ENCODE peak calls at places on chromosomes 3 and 15, in four cellular contexts. E, H, G and L are unnamed samples.

GRCh38 chr3:42755681-42756578 is 17.1 kb downstream of the CCDC13 start:
- DNase-seq in H (peak; percentile 35), G (peak; percentile 27), E (no peak), L (peak; percentile 67)

GRCh38 chr3:62084558-62084957 is 288.8 kb downstream of the FEZF2 start:
- DNase-seq in E (no peak), G (peak; percentile 59), H (no peak), L (no peak)

GRCh38 chr15:74295800-74296199 is 59.7 kb downstream of the CCDC33 start:
- DNase-seq in H (no peak), G (no peak), E (no peak), L (no peak)

GRCh38 chr3:189309400-189309975 is 137.7 kb downstream of the TPRG1 start:
- DNase-seq in E (no peak), H (no peak), G (peak; percentile 81), L (no peak)

GRCh38 chr15:65081758-65082157 is 5.2 kb downstream of the KBTBD13 start:
- DNase-seq in H (no peak), E (no peak), G (peak; percentile 33), L (no peak)

GRCh38 chr3:61483997-61484396 is 77.4 kb upstream of the PTPRG start:
- DNase-seq in H (no peak), G (no peak), E (no peak), L (no peak)

GRCh38 chr3:50264389-50264963 is 4.5 kb upstream of the SEMA3B start:
- DNase-seq in E (peak; percentile 73), H (peak; percentile 94), G (peak; percentile 81), L (peak; percentile 84)

GRCh38 chr15:58043192-58043903 is 22.2 kb downstream of the ALDH1A2 start:
- DNase-seq in H (peak; percentile 51), G (peak; percentile 55), E (no peak), L (peak; percentile 66)

GRCh38 chr3:57110797-57111196 is 50.3 kb downstream of the SPATA12 start:
- DNase-seq in H (no peak), G (no peak), E (no peak), L (no peak)

GRCh38 chr3:112681822-112682325 is 40.9 kb upstream of the CCDC80 start:
- DNase-seq in G (peak; percentile 19), E (no peak), H (peak; percentile 71), L (no peak)

GRCh38 chr15:49620174-49620573 is 444 bp downstream of the FAM227B start:
- DNase-seq in E (no peak), G (peak; percentile 39), H (peak; percentile 67), L (no peak)

GRCh38 chr3:128269796-128270195 is 116.5 kb downstream of the EEFSEC start:
- DNase-seq in E (no peak), G (no peak), H (no peak), L (no peak)

GRCh38 chr3:123329636-123330340 is 119.1 kb downstream of the ADCY5 start:
- DNase-seq in H (no peak), E (no peak), G (no peak), L (no peak)

GRCh38 chr15:27538325-27538724 is 560.8 kb downstream of the OCA2 start:
- DNase-seq in E (no peak), G (no peak), H (no peak), L (no peak)

GRCh38 chr3:32401541-32402052 is 9.9 kb downstream of the CMTM7 start:
- DNase-seq in E (no peak), G (peak; percentile 73), H (peak; percentile 74), L (peak; percentile 87)

GRCh38 chr3:43076857-43077256 is 29.0 kb downstream of the POMGNT2 start:
- DNase-seq in E (no peak), H (no peak), G (no peak), L (no peak)

GRCh38 chr3:53145109-53146077 is 15.2 kb upstream of the RFT1 start:
- DNase-seq in G (no peak), E (no peak), H (no peak), L (no peak)

GRCh38 chr3:168002786-168003368 is 92.8 kb downstream of the GOLIM4 start:
- DNase-seq in G (peak; percentile 92), H (peak; percentile 1), E (no peak), L (peak; percentile 76)

GRCh38 chr3:82194870-82195269 is 433.4 kb upstream of the GBE1 start:
- DNase-seq in E (no peak), G (peak; percentile 27), H (no peak), L (no peak)

GRCh38 chr3:172106989-172107388 is 67.6 kb downstream of the FNDC3B start:
- DNase-seq in H (no peak), E (no peak), G (peak; percentile 61), L (no peak)

GRCh38 chr15:65304393-65305143 is at the start of gene RNU5B-1:
- DNase-seq in G (peak; percentile 88), E (peak; percentile 95), H (peak; percentile 95), L (peak; percentile 97)

GRCh38 chr3:9398715-9399708 is 1.6 kb downstream of the SETD5 start:
- DNase-seq in E (no peak), G (peak; percentile 49), H (peak; percentile 51), L (peak; percentile 33)

GRCh38 chr15:78873796-78874761 is 1.4 kb downstream of the MORF4L1 start:
- DNase-seq in E (no peak), H (peak; percentile 33), G (peak; percentile 24), L (peak; percentile 47)

GRCh38 chr15:76968310-76968709 is 26.6 kb upstream of the PSTPIP1 start:
- DNase-seq in E (no peak), H (peak; percentile 13), G (peak; percentile 69), L (no peak)

GRCh38 chr3:166471074-166471753 is 634.0 kb upstream of the BCHE start:
- DNase-seq in E (no peak), G (no peak), H (no peak), L (no peak)

GRCh38 chr15:69729167-69729748 is 276.6 kb downstream of the RPLP1 start:
- DNase-seq in E (no peak), H (peak; percentile 19), G (peak; percentile 8), L (peak; percentile 40)

GRCh38 chr3:78511840-78512239 is 1256.0 kb downstream of the ROBO1 start:
- DNase-seq in E (no peak), H (no peak), G (no peak), L (no peak)

GRCh38 chr3:51944541-51945021 is 2.4 kb downstream of the PARP3 start:
- DNase-seq in E (no peak), H (no peak), G (no peak), L (no peak)

GRCh38 chr3:133124511-133124910 is 86.3 kb downstream of the TMEM108 start:
- DNase-seq in E (no peak), G (no peak), H (no peak), L (no peak)

GRCh38 chr3:195757827-195758226 is 37.0 kb downstream of the MUC20 start:
- DNase-seq in E (no peak), H (no peak), G (no peak), L (no peak)

DNA sequence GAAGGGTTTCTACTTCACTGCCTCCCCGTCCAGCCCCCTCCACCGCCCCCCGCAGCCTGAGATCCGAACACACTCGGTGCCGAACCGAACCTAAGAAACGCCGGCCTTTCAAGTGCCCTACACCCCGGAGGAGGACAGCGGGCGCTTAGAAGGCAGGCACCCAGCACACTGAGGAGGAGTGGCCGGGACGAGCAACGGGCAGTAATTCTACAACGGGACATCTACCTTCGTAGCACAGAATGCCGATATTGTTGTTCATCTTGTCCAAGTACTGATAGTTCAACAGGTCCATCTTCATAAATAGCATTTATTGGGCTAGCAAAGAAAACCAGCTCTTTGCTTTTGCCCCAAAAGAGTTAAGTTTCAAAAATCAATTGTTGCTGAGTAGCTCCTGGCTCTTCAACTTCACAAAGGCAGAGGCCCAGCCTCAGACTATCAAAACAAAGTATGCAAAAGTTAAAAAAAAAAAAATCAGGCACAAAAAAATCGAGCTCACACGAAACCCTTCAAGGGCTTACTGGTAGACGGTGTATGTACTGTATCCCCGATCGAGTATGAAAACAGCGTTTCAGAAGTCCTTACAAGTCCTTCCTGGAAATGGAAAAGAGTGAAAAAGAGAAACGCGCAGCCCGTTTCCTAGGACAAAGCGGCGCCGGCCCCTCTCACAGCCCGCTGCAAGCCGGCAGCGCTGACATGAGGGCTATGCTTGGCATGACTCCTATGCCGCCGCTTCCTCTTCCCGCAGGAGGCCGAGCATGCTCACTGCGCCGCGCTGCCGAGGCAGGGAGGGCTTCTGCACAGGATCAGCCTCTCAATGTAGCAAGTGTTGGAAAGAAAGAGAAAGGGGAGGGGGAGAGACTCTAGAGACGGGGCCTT is at the start of gene VGLL4:
- DNase-seq in G (peak; percentile 81), H (peak; percentile 91), E (peak; percentile 61), L (peak; percentile 94)
- TF ChIP-seq CTCF in G (no peak), H (peak; percentile 9), E (peak; percentile 17), L (no peak)

GRCh38 chr3:107956991-107957467 is 133.8 kb downstream of the CD47 start:
- DNase-seq in H (peak; percentile 97), E (peak; percentile 92), G (no peak), L (peak; percentile 78)
- H3K4me3 ChIP-seq in H (peak overlapping the region; percentile 55), E (no peak overlapping the region), G (no peak overlapping the region), L (peak overlapping the region; percentile 19)

DNA sequence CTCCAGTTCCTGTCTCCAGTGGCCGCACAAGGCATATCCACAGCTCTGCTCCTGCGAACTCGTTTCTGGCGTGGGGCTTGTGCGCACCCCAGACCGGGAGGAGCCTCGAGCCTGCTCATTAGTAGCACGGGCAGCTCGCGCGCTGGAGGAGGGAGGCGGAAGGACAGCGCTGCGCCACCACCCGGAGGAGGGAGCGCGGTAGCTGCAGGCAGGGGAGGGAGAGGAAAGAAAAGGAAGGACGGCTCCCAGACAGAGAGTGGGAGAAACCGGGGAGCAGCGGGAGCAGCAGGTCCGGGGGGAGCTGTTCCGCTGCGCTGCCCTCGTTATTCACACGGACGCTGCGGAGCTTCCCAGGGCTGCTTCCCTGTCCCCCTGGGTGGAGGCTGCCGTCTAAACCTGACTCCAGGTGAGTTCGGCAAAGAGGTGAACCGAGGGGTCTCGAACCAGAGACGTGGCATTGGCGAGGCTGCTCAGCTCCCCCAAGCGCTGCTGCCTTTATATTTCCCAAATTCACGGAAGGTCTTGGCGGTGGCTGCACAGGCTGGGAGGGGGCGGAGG is 121.3 kb upstream of the ZNF717 start:
- DNase-seq in E (peak; percentile 39), H (peak; percentile 0), G (peak; percentile 46), L (peak; percentile 73)
- TF ChIP-seq CTCF in E (peak; percentile 65), H (no peak), G (peak; percentile 37), L (no peak)

GRCh38 chr15:29822685-29823459 is 604 bp upstream of the TJP1 start:
- DNase-seq in H (peak; percentile 80), E (no peak), G (peak; percentile 85), L (peak; percentile 84)

GRCh38 chr15:29820802-29821160 is 1.5 kb downstream of the TJP1 start:
- DNase-seq in E (no peak), H (no peak), G (no peak), L (no peak)

GRCh38 chr15:29821416-29822099 is 710 bp downstream of the TJP1 start:
- DNase-seq in E (peak; percentile 54), G (peak; percentile 95), H (peak; percentile 71), L (peak; percentile 90)

GRCh38 chr15:29819979-29820801 is 2.1 kb downstream of the TJP1 start:
- DNase-seq in H (no peak), G (peak; percentile 23), E (no peak), L (no peak)

DNA sequence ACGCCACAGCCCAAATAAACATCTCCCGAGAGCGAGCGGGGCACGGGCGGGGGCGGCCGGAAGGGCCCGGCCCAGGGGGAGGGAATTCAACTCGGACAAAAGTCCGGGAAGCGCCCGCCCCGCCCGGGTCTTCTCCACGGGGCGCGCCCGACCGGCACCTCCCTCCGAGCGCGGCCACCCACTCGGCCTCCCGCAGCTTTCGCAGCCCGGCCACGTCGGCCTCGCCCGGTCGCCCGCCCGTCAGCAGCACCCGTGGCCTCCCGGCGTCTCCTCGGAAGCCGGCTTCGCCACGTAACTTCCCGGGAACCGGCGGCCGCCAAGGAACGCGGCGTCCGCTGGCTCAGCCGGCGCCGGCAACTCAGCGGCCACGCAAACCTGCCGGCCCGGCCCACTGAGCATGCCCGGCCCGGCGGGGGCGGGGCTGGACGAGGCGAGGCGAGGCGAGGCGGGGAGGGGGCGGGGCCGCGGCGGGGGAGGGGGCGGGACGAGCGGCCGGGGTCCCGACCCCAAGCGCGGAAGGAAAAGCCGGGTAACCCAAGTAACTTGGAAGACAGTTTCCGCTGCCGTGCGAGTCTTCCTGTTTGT is at the start of gene TJP1:
- DNase-seq in H (peak; percentile 69), G (peak; percentile 86), E (no peak), L (peak; percentile 92)
- H3K4me3 ChIP-seq in H (peak within 1 kb of the TSS; percentile 82), G (peak within 1 kb of the TSS; percentile 73), E (peak within 1 kb of the TSS; percentile 89), L (peak within 1 kb of the TSS; percentile 90)